ENCODE peak calls at places on chromosome 9, in eight cellular contexts. N is HCT116, S is A549, U is GM23248, E is astrocyte, K is OCI-LY7, D is Karpas-422, Y is fibroblast of lung. I is an unnamed sample. For H3K4me1, the result is how much of the 10 kb centered on the place peaks cover.

GRCh38 chr9:126703330-126704156 is 89.8 kb downstream of the LMX1B start:
- DNase-seq in K (no peak), S (no peak), D (no peak), U (no peak), N (no peak), E (no peak), Y (no peak), I (peak)

GRCh38 chr9:73121375-73121935 is 30.2 kb upstream of the ANXA1 start:
- DNase-seq in N (no peak), D (no peak), S (no peak), E (no peak), Y (no peak), U (no peak), K (no peak), I (no peak)

GRCh38 chr9:15622596-15622995 is 69.8 kb downstream of the CCDC171 start:
- DNase-seq in D (no peak), S (no peak), U (peak), K (peak), E (peak), Y (peak), N (peak), I (no peak)

GRCh38 chr9:106716820-106717219 is 146.1 kb upstream of the ZNF462 start:
- DNase-seq in K (no peak), U (peak), D (no peak), E (no peak), S (no peak), N (no peak), Y (peak), I (no peak)

GRCh38 chr9:2934241-2934650 is 90.4 kb upstream of the PUM3 start:
- DNase-seq in N (no peak), D (no peak), S (no peak), Y (no peak), U (no peak), E (no peak), K (no peak), I (peak)

GRCh38 chr9:124259273-124260078 is 1.7 kb downstream of the NEK6 start:
- DNase-seq in K (peak), S (peak), D (peak), E (peak), N (peak), Y (peak), U (peak), I (peak)

GRCh38 chr9:19446361-19446861 is 37.6 kb downstream of the ACER2 start:
- DNase-seq in K (no peak), E (no peak), D (no peak), N (no peak), S (no peak), U (no peak), Y (no peak), I (no peak)

GRCh38 chr9:98192503-98193335 is at the start of gene CORO2A:
- DNase-seq in K (peak), N (peak), S (peak), U (peak), Y (peak), D (peak), E (peak), I (peak)

GRCh38 chr9:35903049-35903448 is 3.0 kb upstream of the HRCT1 start:
- DNase-seq in U (peak), K (peak), S (peak), N (peak), Y (peak), D (peak), E (peak), I (peak)

GRCh38 chr9:38289486-38290275 is 102.8 kb upstream of the ALDH1B1 start:
- DNase-seq in D (no peak), U (no peak), Y (no peak), K (no peak), S (no peak), E (no peak), N (no peak), I (no peak)

GRCh38 chr9:129938291-129938979 is 103.2 kb downstream of the USP20 start:
- DNase-seq in D (no peak), S (no peak), K (no peak), E (peak), Y (peak), U (peak), N (no peak), I (peak)

GRCh38 chr9:8644571-8644970 is 845.0 kb upstream of the DMAC1 start:
- DNase-seq in N (no peak), Y (no peak), S (no peak), U (no peak), E (no peak), K (no peak), D (no peak), I (no peak)

GRCh38 chr9:91151014-91151740 is 210.5 kb downstream of the AUH start:
- DNase-seq in K (no peak), E (peak), N (no peak), Y (peak), D (no peak), S (no peak), U (peak), I (no peak)

GRCh38 chr9:116271307-116271706 is 117.7 kb downstream of the PAPPA start:
- DNase-seq in Y (no peak), K (no peak), S (peak), D (no peak), U (no peak), E (no peak), N (no peak), I (no peak)
- H3K4me3 ChIP-seq in Y (no peak), K (no peak), S (no peak), D (no peak), U (no peak), E (no peak), N (no peak), I (no peak)

DNA sequence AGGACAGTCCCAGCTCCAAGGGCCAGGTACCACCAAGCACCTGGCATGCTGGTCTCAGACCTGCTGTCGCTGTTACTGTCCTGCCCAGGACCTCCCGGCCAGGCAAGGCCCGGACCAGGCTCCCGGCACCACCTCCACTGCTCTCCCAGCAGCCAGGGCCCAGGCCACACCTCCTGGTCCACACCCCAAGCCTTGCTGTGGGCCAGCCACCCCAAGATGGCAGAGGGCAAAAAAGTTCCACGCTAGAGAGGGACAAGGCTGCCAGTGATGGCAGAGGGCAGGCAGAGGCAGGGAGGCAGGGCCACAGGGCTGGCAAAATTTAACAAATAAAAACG is 1.1 kb downstream of the DNLZ start:
- DNase-seq in K (no peak), Y (no peak), U (no peak), E (no peak), D (no peak), S (no peak), N (no peak), I (no peak)
- H3K4me2 ChIP-seq in K (peak), Y (peak), U (no peak), E (peak), D (peak), S (peak), N (peak), I (peak)

GRCh38 chr9:137668203-137668602 is 49.4 kb downstream of the EHMT1 start:
- DNase-seq in E (no peak), N (no peak), Y (no peak), U (no peak), S (no peak), D (no peak), K (no peak), I (no peak)
- H3K4me1 ChIP-seq in E (under half), N (under half), Y (under half), U (under half), S (under half), D (half or more), K (half or more), I (under half)

DNA sequence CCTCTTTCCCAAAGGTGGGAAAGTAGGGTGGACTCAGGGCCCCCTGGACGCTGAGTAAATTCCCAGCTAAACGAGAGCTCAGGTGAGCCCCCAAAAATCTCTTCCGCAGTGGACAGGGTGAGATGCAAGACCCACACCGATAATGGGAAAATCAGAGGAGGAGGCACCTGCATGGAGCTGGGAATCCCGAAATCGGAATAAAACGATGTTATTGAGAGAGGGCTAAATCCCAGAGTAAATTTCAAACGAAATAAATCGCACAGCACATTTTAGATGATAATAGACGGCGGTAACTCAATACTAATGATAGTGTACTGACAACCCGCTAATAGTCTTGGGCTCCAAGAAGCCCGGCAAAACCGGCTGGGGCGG is 3.0 kb upstream of the BARHL1 start:
- DNase-seq in Y (no peak), D (no peak), S (no peak), E (no peak), N (no peak), U (no peak), K (no peak), I (peak)
- H3K4me3 ChIP-seq in Y (no peak), D (no peak), S (no peak), E (no peak), N (no peak), U (no peak), K (no peak), I (no peak)

GRCh38 chr9:20500101-20500500 is 122.2 kb downstream of the MLLT3 start:
- DNase-seq in S (no peak), E (no peak), U (no peak), D (no peak), Y (no peak), K (no peak), N (no peak), I (no peak)
- H3K4me2 ChIP-seq in S (no peak), E (no peak), U (no peak), D (no peak), Y (no peak), K (no peak), N (no peak), I (no peak)

DNA sequence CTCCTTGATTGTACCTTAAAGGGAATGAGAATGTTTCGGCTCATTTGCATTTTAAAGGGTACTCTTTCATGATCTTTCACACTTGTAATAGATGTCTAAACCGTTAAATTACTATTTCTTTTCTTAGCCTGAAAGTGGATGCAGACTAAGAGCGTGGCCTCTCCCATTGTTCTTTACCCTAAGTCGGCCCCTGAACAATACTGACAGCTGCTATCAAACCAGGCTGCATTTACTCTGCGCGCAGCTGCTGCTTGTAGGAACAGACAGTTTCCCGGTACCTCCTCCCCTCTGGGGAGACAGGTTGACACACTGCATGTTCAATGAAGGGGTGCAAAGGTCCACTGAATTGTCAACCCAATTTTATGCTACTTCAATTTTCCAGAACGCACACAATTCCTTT is 39.9 kb downstream of the TLE1 start:
- DNase-seq in N (no peak), D (no peak), Y (no peak), E (no peak), S (no peak), K (no peak), U (no peak), I (no peak)
- H3K4me1 ChIP-seq in N (under half), D (under half), Y (under half), E (under half), S (under half), K (under half), U (under half), I (under half)

DNA sequence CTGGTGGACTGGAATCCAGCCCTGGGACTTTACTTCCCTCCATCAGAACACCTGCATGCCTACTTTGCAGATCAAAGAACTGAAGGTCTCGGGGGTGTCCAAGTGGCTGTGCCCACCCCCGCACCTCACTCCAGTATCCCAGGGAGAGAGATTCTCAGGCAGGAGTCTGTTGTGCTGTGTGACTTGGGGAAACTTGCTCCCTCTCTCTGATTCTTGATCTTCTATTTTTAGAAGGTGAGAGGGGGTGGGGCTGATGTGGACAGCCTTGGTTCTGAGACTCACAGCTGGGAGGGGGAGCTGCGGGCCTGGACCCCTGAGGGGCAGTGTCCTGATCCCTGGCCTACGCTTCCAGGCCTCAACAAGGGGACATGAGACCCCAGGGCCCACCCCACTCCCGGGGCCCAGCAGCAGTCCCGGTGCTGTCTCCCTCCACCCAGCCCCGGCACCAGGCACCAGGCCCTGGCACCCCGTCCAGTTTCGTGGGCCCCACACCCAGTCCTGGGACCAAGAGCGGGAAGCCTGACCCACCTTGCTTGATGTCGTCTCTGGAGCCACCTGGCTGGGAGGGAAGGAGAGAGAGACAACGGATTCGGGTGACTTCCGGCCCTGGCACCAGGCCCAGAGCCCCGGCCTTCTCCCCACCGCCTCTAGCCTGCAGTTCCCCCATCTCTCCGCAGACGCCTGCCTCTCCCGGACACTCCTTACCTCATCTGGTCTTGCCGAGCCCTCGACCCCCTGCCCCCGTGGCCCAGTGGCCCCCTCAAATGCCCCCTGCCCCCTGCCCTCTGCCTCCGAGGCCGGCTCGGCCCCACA is 74.0 kb upstream of the SPTLC1 start:
- DNase-seq in E (no peak), K (no peak), Y (no peak), S (no peak), D (no peak), N (no peak), U (no peak), I (no peak)
- H3K4me3 ChIP-seq in E (no peak), K (no peak), Y (no peak), S (no peak), D (no peak), N (no peak), U (no peak), I (no peak)

GRCh38 chr9:131264231-131264630 is 12.1 kb downstream of the FAM78A start:
- DNase-seq in K (no peak), E (no peak), S (no peak), U (no peak), D (no peak), N (no peak), Y (no peak), I (no peak)

GRCh38 chr9:131259916-131260597 is 16.3 kb downstream of the FAM78A start:
- DNase-seq in D (no peak), S (no peak), E (no peak), N (no peak), U (no peak), Y (no peak), K (no peak), I (peak)

GRCh38 chr9:131263701-131264100 is 12.6 kb downstream of the FAM78A start:
- DNase-seq in U (no peak), K (no peak), E (no peak), Y (no peak), S (no peak), N (no peak), D (no peak), I (peak)

GRCh38 chr9:131260751-131261452 is 15.4 kb downstream of the FAM78A start:
- DNase-seq in S (no peak), U (no peak), Y (no peak), K (no peak), E (no peak), D (no peak), N (no peak), I (peak)

GRCh38 chr9:131262327-131263032 is 13.8 kb downstream of the FAM78A start:
- DNase-seq in N (no peak), S (no peak), K (peak), E (no peak), U (no peak), Y (no peak), D (no peak), I (no peak)
- H3K4me2 ChIP-seq in N (no peak), S (no peak), K (peak), E (no peak), U (no peak), Y (no peak), D (no peak), I (no peak)

I was measured in osteoblast.